ENCODE peak calls at places on chromosomes 7 and 10, in ten cellular contexts. One of them, this sample, is unnamed.

GRCh38 chr7:143055754-143056153 is 3.6 kb downstream of the OR6V1 start:
- DNase-seq in AG04449: no peak
- DNase-seq in chondrocyte: no peak
- DNase-seq in fibroblast of the aortic adventitia: no peak
- DNase-seq in colonic mucosa: no peak
- DNase-seq in CD8-positive, alpha-beta T cell: no peak
- DNase-seq in cardiac muscle cell: no peak
- DNase-seq in endothelial cell: no peak
- DNase-seq in dorsolateral prefrontal cortex: no peak
- DNase-seq in nephron progenitor cell: no peak
- DNase-seq in this sample: no peak

GRCh38 chr10:15254808-15255655 is 86.5 kb upstream of the NMT2 start:
- DNase-seq in dorsolateral prefrontal cortex: no peak
- DNase-seq in endothelial cell: peak; percentile 15
- DNase-seq in nephron progenitor cell: no peak
- DNase-seq in fibroblast of the aortic adventitia: no peak
- DNase-seq in CD8-positive, alpha-beta T cell: no peak
- DNase-seq in colonic mucosa: no peak
- DNase-seq in chondrocyte: no peak
- DNase-seq in AG04449: no peak
- DNase-seq in cardiac muscle cell: no peak
- DNase-seq in this sample: no peak

GRCh38 chr10:78432582-78432981 is 398.9 kb downstream of the RPS24 start:
- DNase-seq in dorsolateral prefrontal cortex: peak; percentile 23
- DNase-seq in fibroblast of the aortic adventitia: peak; percentile 29
- DNase-seq in nephron progenitor cell: no peak
- DNase-seq in CD8-positive, alpha-beta T cell: no peak
- DNase-seq in colonic mucosa: no peak
- DNase-seq in endothelial cell: no peak
- DNase-seq in chondrocyte: no peak
- DNase-seq in AG04449: no peak
- DNase-seq in cardiac muscle cell: peak; percentile 47
- DNase-seq in this sample: no peak

GRCh38 chr7:91424372-91424771 is 160.1 kb downstream of the FZD1 start:
- DNase-seq in CD8-positive, alpha-beta T cell: no peak
- DNase-seq in AG04449: no peak
- DNase-seq in cardiac muscle cell: no peak
- DNase-seq in dorsolateral prefrontal cortex: no peak
- DNase-seq in nephron progenitor cell: peak; percentile 1
- DNase-seq in chondrocyte: no peak
- DNase-seq in colonic mucosa: no peak
- DNase-seq in endothelial cell: no peak
- DNase-seq in fibroblast of the aortic adventitia: no peak
- DNase-seq in this sample: no peak

GRCh38 chr10:118041316-118041715 is 5.4 kb downstream of the RAB11FIP2 start:
- DNase-seq in colonic mucosa: no peak
- DNase-seq in chondrocyte: no peak
- DNase-seq in AG04449: peak; percentile 16
- DNase-seq in CD8-positive, alpha-beta T cell: no peak
- DNase-seq in cardiac muscle cell: peak; percentile 66
- DNase-seq in fibroblast of the aortic adventitia: peak; percentile 78
- DNase-seq in dorsolateral prefrontal cortex: no peak
- DNase-seq in nephron progenitor cell: no peak
- DNase-seq in endothelial cell: no peak
- DNase-seq in this sample: no peak

GRCh38 chr7:14999331-14999730 is 96.8 kb upstream of the DGKB start:
- DNase-seq in dorsolateral prefrontal cortex: no peak
- DNase-seq in CD8-positive, alpha-beta T cell: no peak
- DNase-seq in fibroblast of the aortic adventitia: no peak
- DNase-seq in colonic mucosa: no peak
- DNase-seq in cardiac muscle cell: no peak
- DNase-seq in AG04449: no peak
- DNase-seq in endothelial cell: no peak
- DNase-seq in nephron progenitor cell: no peak
- DNase-seq in chondrocyte: no peak
- DNase-seq in this sample: no peak

GRCh38 chr10:122363722-122364463 is 10.6 kb upstream of the PLEKHA1 start:
- DNase-seq in dorsolateral prefrontal cortex: no peak
- DNase-seq in CD8-positive, alpha-beta T cell: no peak
- DNase-seq in endothelial cell: no peak
- DNase-seq in chondrocyte: no peak
- DNase-seq in cardiac muscle cell: no peak
- DNase-seq in fibroblast of the aortic adventitia: peak; percentile 40
- DNase-seq in colonic mucosa: no peak
- DNase-seq in nephron progenitor cell: no peak
- DNase-seq in AG04449: no peak
- DNase-seq in this sample: no peak

GRCh38 chr10:124142960-124143359 is 49.6 kb upstream of the CHST15 start:
- DNase-seq in CD8-positive, alpha-beta T cell: no peak
- DNase-seq in fibroblast of the aortic adventitia: no peak
- DNase-seq in dorsolateral prefrontal cortex: no peak
- DNase-seq in nephron progenitor cell: no peak
- DNase-seq in AG04449: no peak
- DNase-seq in cardiac muscle cell: no peak
- DNase-seq in endothelial cell: no peak
- DNase-seq in chondrocyte: no peak
- DNase-seq in colonic mucosa: no peak
- DNase-seq in this sample: peak; percentile 95

GRCh38 chr10:61487506-61487905 is 34.3 kb upstream of the TMEM26 start:
- DNase-seq in CD8-positive, alpha-beta T cell: no peak
- DNase-seq in AG04449: no peak
- DNase-seq in dorsolateral prefrontal cortex: no peak
- DNase-seq in fibroblast of the aortic adventitia: no peak
- DNase-seq in nephron progenitor cell: no peak
- DNase-seq in chondrocyte: no peak
- DNase-seq in colonic mucosa: no peak
- DNase-seq in cardiac muscle cell: peak; percentile 16
- DNase-seq in endothelial cell: no peak
- DNase-seq in this sample: no peak

GRCh38 chr10:13712799-13713581 is 126.2 kb downstream of the PRPF18 start:
- DNase-seq in fibroblast of the aortic adventitia: peak; percentile 97
- DNase-seq in CD8-positive, alpha-beta T cell: no peak
- DNase-seq in AG04449: peak; percentile 92
- DNase-seq in nephron progenitor cell: no peak
- DNase-seq in colonic mucosa: peak; percentile 45
- DNase-seq in dorsolateral prefrontal cortex: no peak
- DNase-seq in endothelial cell: no peak
- DNase-seq in chondrocyte: no peak
- DNase-seq in cardiac muscle cell: peak; percentile 95
- DNase-seq in this sample: peak; percentile 89

GRCh38 chr7:43758029-43758860 is at the start of gene BLVRA:
- DNase-seq in chondrocyte: no peak
- DNase-seq in colonic mucosa: peak; percentile 63
- DNase-seq in endothelial cell: peak; percentile 55
- DNase-seq in cardiac muscle cell: peak; percentile 68
- DNase-seq in nephron progenitor cell: peak; percentile 83
- DNase-seq in CD8-positive, alpha-beta T cell: peak; percentile 30
- DNase-seq in fibroblast of the aortic adventitia: peak; percentile 29
- DNase-seq in dorsolateral prefrontal cortex: peak; percentile 77
- DNase-seq in AG04449: no peak
- DNase-seq in this sample: peak; percentile 67
- TF ChIP-seq CTCF in chondrocyte: no peak
- TF ChIP-seq CTCF in colonic mucosa: no peak
- TF ChIP-seq CTCF in endothelial cell: no peak
- TF ChIP-seq CTCF in cardiac muscle cell: no peak
- TF ChIP-seq CTCF in nephron progenitor cell: no peak
- TF ChIP-seq CTCF in CD8-positive, alpha-beta T cell: no peak
- TF ChIP-seq CTCF in fibroblast of the aortic adventitia: no peak
- TF ChIP-seq CTCF in dorsolateral prefrontal cortex: no peak
- TF ChIP-seq CTCF in AG04449: no peak
- TF ChIP-seq CTCF in this sample: no peak

GRCh38 chr7:64946772-64947171 is 43.7 kb downstream of the ZNF273 start:
- DNase-seq in endothelial cell: peak; percentile 57
- DNase-seq in fibroblast of the aortic adventitia: no peak
- DNase-seq in chondrocyte: no peak
- DNase-seq in nephron progenitor cell: peak; percentile 27
- DNase-seq in AG04449: no peak
- DNase-seq in cardiac muscle cell: peak; percentile 32
- DNase-seq in dorsolateral prefrontal cortex: peak; percentile 53
- DNase-seq in CD8-positive, alpha-beta T cell: no peak
- DNase-seq in colonic mucosa: no peak
- DNase-seq in this sample: no peak
- TF ChIP-seq CTCF in endothelial cell: no peak
- TF ChIP-seq CTCF in fibroblast of the aortic adventitia: no peak
- TF ChIP-seq CTCF in chondrocyte: peak; percentile 43
- TF ChIP-seq CTCF in nephron progenitor cell: no peak
- TF ChIP-seq CTCF in AG04449: no peak
- TF ChIP-seq CTCF in cardiac muscle cell: peak; percentile 38
- TF ChIP-seq CTCF in dorsolateral prefrontal cortex: no peak
- TF ChIP-seq CTCF in CD8-positive, alpha-beta T cell: no peak
- TF ChIP-seq CTCF in colonic mucosa: no peak
- TF ChIP-seq CTCF in this sample: no peak

GRCh38 chr7:68058014-68058413 is 1061.4 kb downstream of the TYW1 start:
- DNase-seq in endothelial cell: no peak
- DNase-seq in CD8-positive, alpha-beta T cell: no peak
- DNase-seq in nephron progenitor cell: no peak
- DNase-seq in fibroblast of the aortic adventitia: no peak
- DNase-seq in dorsolateral prefrontal cortex: no peak
- DNase-seq in colonic mucosa: no peak
- DNase-seq in AG04449: no peak
- DNase-seq in chondrocyte: no peak
- DNase-seq in cardiac muscle cell: no peak
- DNase-seq in this sample: no peak

GRCh38 chr7:68063171-68063570 is 1066.5 kb downstream of the TYW1 start:
- DNase-seq in fibroblast of the aortic adventitia: no peak
- DNase-seq in colonic mucosa: no peak
- DNase-seq in CD8-positive, alpha-beta T cell: no peak
- DNase-seq in cardiac muscle cell: peak; percentile 16
- DNase-seq in chondrocyte: no peak
- DNase-seq in endothelial cell: no peak
- DNase-seq in AG04449: no peak
- DNase-seq in dorsolateral prefrontal cortex: no peak
- DNase-seq in nephron progenitor cell: peak; percentile 19
- DNase-seq in this sample: no peak
- TF ChIP-seq CTCF in fibroblast of the aortic adventitia: no peak
- TF ChIP-seq CTCF in colonic mucosa: no peak
- TF ChIP-seq CTCF in CD8-positive, alpha-beta T cell: no peak
- TF ChIP-seq CTCF in cardiac muscle cell: peak; percentile 43
- TF ChIP-seq CTCF in chondrocyte: peak; percentile 77
- TF ChIP-seq CTCF in endothelial cell: no peak
- TF ChIP-seq CTCF in AG04449: peak; percentile 33
- TF ChIP-seq CTCF in dorsolateral prefrontal cortex: peak; percentile 59
- TF ChIP-seq CTCF in nephron progenitor cell: peak; percentile 54
- TF ChIP-seq CTCF in this sample: no peak

DNA sequence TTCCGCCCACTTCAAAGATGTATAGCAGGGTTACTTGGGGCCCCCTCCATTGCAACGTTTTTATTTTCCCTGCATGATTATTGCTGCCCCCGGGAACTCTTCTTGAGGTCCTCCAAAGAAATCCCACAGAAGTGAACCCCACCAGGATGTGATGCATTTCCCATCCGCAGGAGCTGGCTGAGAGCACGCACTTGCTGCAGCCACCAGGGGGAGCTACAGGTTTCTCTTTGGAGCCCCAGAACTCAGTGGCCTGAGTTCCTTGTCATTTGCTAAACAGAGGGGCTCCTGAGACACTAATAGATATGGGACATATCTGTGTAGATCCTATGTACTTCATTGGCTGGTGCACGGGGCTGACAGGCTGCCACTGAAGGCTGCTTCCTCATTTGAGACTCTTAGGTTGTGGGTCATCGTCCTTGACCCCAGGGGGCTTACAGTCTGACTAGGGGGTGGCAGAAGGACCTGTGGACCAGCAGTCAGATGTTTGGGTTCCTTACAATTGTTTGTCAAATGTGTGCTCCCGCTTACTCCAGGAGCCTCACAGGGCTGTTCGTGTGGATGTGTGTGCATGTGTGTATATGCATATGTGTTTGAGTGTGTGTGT is 52.3 kb upstream of the ENO4 start:
- DNase-seq in dorsolateral prefrontal cortex: peak; percentile 80
- DNase-seq in colonic mucosa: peak; percentile 76
- DNase-seq in chondrocyte: no peak
- DNase-seq in endothelial cell: peak; percentile 90
- DNase-seq in cardiac muscle cell: peak; percentile 76
- DNase-seq in nephron progenitor cell: peak; percentile 90
- DNase-seq in fibroblast of the aortic adventitia: peak; percentile 74
- DNase-seq in CD8-positive, alpha-beta T cell: peak; percentile 36
- DNase-seq in AG04449: no peak
- DNase-seq in this sample: no peak
- TF ChIP-seq CTCF in dorsolateral prefrontal cortex: peak; percentile 98
- TF ChIP-seq CTCF in colonic mucosa: peak; percentile 91
- TF ChIP-seq CTCF in chondrocyte: peak; percentile 97
- TF ChIP-seq CTCF in endothelial cell: peak; percentile 94
- TF ChIP-seq CTCF in cardiac muscle cell: peak; percentile 98
- TF ChIP-seq CTCF in nephron progenitor cell: peak; percentile 89
- TF ChIP-seq CTCF in fibroblast of the aortic adventitia: peak; percentile 96
- TF ChIP-seq CTCF in CD8-positive, alpha-beta T cell: peak; percentile 74
- TF ChIP-seq CTCF in AG04449: peak; percentile 87
- TF ChIP-seq CTCF in this sample: peak; percentile 91

GRCh38 chr7:115293628-115294236 is 371.8 kb downstream of the MDFIC start:
- DNase-seq in nephron progenitor cell: no peak
- DNase-seq in endothelial cell: no peak
- DNase-seq in chondrocyte: no peak
- DNase-seq in colonic mucosa: no peak
- DNase-seq in AG04449: peak; percentile 5
- DNase-seq in cardiac muscle cell: no peak
- DNase-seq in CD8-positive, alpha-beta T cell: no peak
- DNase-seq in fibroblast of the aortic adventitia: peak; percentile 45
- DNase-seq in dorsolateral prefrontal cortex: no peak
- DNase-seq in this sample: no peak

GRCh38 chr7:115300228-115300870 is 378.5 kb downstream of the MDFIC start:
- DNase-seq in nephron progenitor cell: no peak
- DNase-seq in chondrocyte: no peak
- DNase-seq in dorsolateral prefrontal cortex: no peak
- DNase-seq in endothelial cell: no peak
- DNase-seq in CD8-positive, alpha-beta T cell: no peak
- DNase-seq in cardiac muscle cell: peak; percentile 6
- DNase-seq in colonic mucosa: no peak
- DNase-seq in fibroblast of the aortic adventitia: peak; percentile 46
- DNase-seq in AG04449: no peak
- DNase-seq in this sample: no peak

GRCh38 chr7:115292381-115292780 is 370.5 kb downstream of the MDFIC start:
- DNase-seq in colonic mucosa: no peak
- DNase-seq in CD8-positive, alpha-beta T cell: no peak
- DNase-seq in chondrocyte: no peak
- DNase-seq in nephron progenitor cell: no peak
- DNase-seq in cardiac muscle cell: no peak
- DNase-seq in fibroblast of the aortic adventitia: peak; percentile 53
- DNase-seq in dorsolateral prefrontal cortex: no peak
- DNase-seq in AG04449: no peak
- DNase-seq in endothelial cell: no peak
- DNase-seq in this sample: no peak

GRCh38 chr7:115299379-115300038 is 377.6 kb downstream of the MDFIC start:
- DNase-seq in endothelial cell: no peak
- DNase-seq in chondrocyte: no peak
- DNase-seq in dorsolateral prefrontal cortex: no peak
- DNase-seq in nephron progenitor cell: no peak
- DNase-seq in fibroblast of the aortic adventitia: no peak
- DNase-seq in colonic mucosa: no peak
- DNase-seq in AG04449: no peak
- DNase-seq in cardiac muscle cell: no peak
- DNase-seq in CD8-positive, alpha-beta T cell: no peak
- DNase-seq in this sample: no peak

DNA sequence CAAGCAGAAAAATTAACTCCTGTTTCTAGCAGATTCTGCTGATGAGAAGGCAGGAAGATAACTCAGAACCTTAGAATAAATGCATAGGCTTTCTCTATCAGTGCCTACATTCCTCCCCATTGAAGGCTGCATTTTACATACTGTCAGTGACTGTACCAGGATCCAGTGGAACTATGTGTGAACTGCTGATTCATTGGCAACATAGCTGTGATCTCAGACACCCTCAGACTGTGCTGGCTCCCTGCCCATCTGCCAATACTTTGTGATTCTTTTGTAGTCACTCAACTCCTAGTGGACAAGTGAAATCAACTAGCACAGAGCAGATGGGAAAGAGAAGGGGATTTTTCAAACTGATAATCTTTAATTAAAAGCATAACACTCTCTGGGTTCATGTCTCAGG is 375.8 kb downstream of the MDFIC start:
- DNase-seq in dorsolateral prefrontal cortex: no peak
- DNase-seq in colonic mucosa: no peak
- DNase-seq in endothelial cell: no peak
- DNase-seq in nephron progenitor cell: no peak
- DNase-seq in chondrocyte: no peak
- DNase-seq in cardiac muscle cell: peak; percentile 62
- DNase-seq in fibroblast of the aortic adventitia: peak; percentile 76
- DNase-seq in AG04449: peak; percentile 42
- DNase-seq in CD8-positive, alpha-beta T cell: no peak
- DNase-seq in this sample: no peak
- TF ChIP-seq CTCF in dorsolateral prefrontal cortex: no peak
- TF ChIP-seq CTCF in colonic mucosa: no peak
- TF ChIP-seq CTCF in endothelial cell: no peak
- TF ChIP-seq CTCF in nephron progenitor cell: no peak
- TF ChIP-seq CTCF in chondrocyte: peak; percentile 32
- TF ChIP-seq CTCF in cardiac muscle cell: no peak
- TF ChIP-seq CTCF in fibroblast of the aortic adventitia: no peak
- TF ChIP-seq CTCF in AG04449: no peak
- TF ChIP-seq CTCF in CD8-positive, alpha-beta T cell: no peak
- TF ChIP-seq CTCF in this sample: no peak